ENCODE peak calls at places on chromosomes 12 and 14, in seven cellular contexts. One of them, this sample, is unnamed.

GRCh38 chr14:32512813-32513212 is 183.7 kb downstream of the AKAP6 start:
- DNase-seq in lower leg skin: no peak
- DNase-seq in AG09309: no peak
- DNase-seq in vagina: no peak
- DNase-seq in omental fat pad: no peak
- DNase-seq in PC-3: no peak
- DNase-seq in IMR-90: no peak
- DNase-seq in this sample: no peak

GRCh38 chr12:1744932-1745331 is 54.1 kb downstream of the ADIPOR2 start:
- DNase-seq in omental fat pad: no peak
- DNase-seq in lower leg skin: no peak
- DNase-seq in vagina: no peak
- DNase-seq in IMR-90: peak
- DNase-seq in AG09309: no peak
- DNase-seq in PC-3: no peak
- DNase-seq in this sample: no peak

GRCh38 chr12:100443434-100443833 is 30.2 kb upstream of the NR1H4 start:
- DNase-seq in lower leg skin: no peak
- DNase-seq in IMR-90: no peak
- DNase-seq in omental fat pad: no peak
- DNase-seq in vagina: no peak
- DNase-seq in PC-3: no peak
- DNase-seq in AG09309: no peak
- DNase-seq in this sample: no peak

GRCh38 chr12:8644345-8645248 is 18.0 kb downstream of the MFAP5 start:
- DNase-seq in vagina: no peak
- DNase-seq in AG09309: no peak
- DNase-seq in omental fat pad: no peak
- DNase-seq in IMR-90: no peak
- DNase-seq in lower leg skin: no peak
- DNase-seq in PC-3: no peak
- DNase-seq in this sample: no peak

GRCh38 chr12:7645395-7646177 is 20.1 kb downstream of the APOBEC1 start:
- DNase-seq in omental fat pad: no peak
- DNase-seq in PC-3: peak
- DNase-seq in vagina: no peak
- DNase-seq in lower leg skin: no peak
- DNase-seq in IMR-90: peak
- DNase-seq in AG09309: peak
- DNase-seq in this sample: peak

GRCh38 chr12:116123511-116124258 is 153.8 kb downstream of the MED13L start:
- DNase-seq in lower leg skin: peak
- DNase-seq in PC-3: peak
- DNase-seq in omental fat pad: no peak
- DNase-seq in IMR-90: peak
- DNase-seq in vagina: no peak
- DNase-seq in AG09309: no peak
- DNase-seq in this sample: peak

GRCh38 chr14:45757655-45758054 is 504.7 kb upstream of the MIS18BP1 start:
- DNase-seq in AG09309: no peak
- DNase-seq in lower leg skin: no peak
- DNase-seq in vagina: no peak
- DNase-seq in PC-3: no peak
- DNase-seq in omental fat pad: no peak
- DNase-seq in IMR-90: no peak
- DNase-seq in this sample: no peak

GRCh38 chr12:50751921-50752721 is 11.8 kb upstream of the ATF1 start:
- DNase-seq in PC-3: no peak
- DNase-seq in lower leg skin: no peak
- DNase-seq in AG09309: no peak
- DNase-seq in IMR-90: peak
- DNase-seq in vagina: no peak
- DNase-seq in omental fat pad: no peak
- DNase-seq in this sample: no peak

GRCh38 chr12:78562358-78563205 is 302.0 kb upstream of the SYT1 start:
- DNase-seq in vagina: no peak
- DNase-seq in PC-3: peak
- DNase-seq in omental fat pad: no peak
- DNase-seq in AG09309: no peak
- DNase-seq in IMR-90: peak
- DNase-seq in lower leg skin: no peak
- DNase-seq in this sample: no peak

GRCh38 chr12:29566441-29566840 is 69.0 kb upstream of the OVCH1 start:
- DNase-seq in lower leg skin: no peak
- DNase-seq in PC-3: peak
- DNase-seq in omental fat pad: no peak
- DNase-seq in IMR-90: peak
- DNase-seq in AG09309: no peak
- DNase-seq in vagina: no peak
- DNase-seq in this sample: no peak

GRCh38 chr12:57240069-57240921 is 10.7 kb downstream of the STAC3 start:
- DNase-seq in omental fat pad: no peak
- DNase-seq in vagina: no peak
- DNase-seq in lower leg skin: peak
- DNase-seq in IMR-90: peak
- DNase-seq in AG09309: no peak
- DNase-seq in PC-3: peak
- DNase-seq in this sample: no peak

GRCh38 chr14:104423715-104424405 is 155.7 kb upstream of the C14orf180 start:
- DNase-seq in PC-3: no peak
- DNase-seq in IMR-90: no peak
- DNase-seq in vagina: no peak
- DNase-seq in AG09309: no peak
- DNase-seq in omental fat pad: peak
- DNase-seq in lower leg skin: no peak
- DNase-seq in this sample: no peak

GRCh38 chr14:23729720-23730387 is 93.7 kb downstream of the DHRS2 start:
- DNase-seq in AG09309: no peak
- DNase-seq in lower leg skin: no peak
- DNase-seq in PC-3: no peak
- DNase-seq in vagina: no peak
- DNase-seq in omental fat pad: no peak
- DNase-seq in IMR-90: no peak
- DNase-seq in this sample: no peak

GRCh38 chr14:101538865-101539264 is 22.4 kb upstream of the DIO3 start:
- DNase-seq in lower leg skin: no peak
- DNase-seq in omental fat pad: no peak
- DNase-seq in vagina: no peak
- DNase-seq in PC-3: no peak
- DNase-seq in AG09309: no peak
- DNase-seq in IMR-90: no peak
- DNase-seq in this sample: no peak

GRCh38 chr14:95119336-95119735 is 38.0 kb downstream of the DICER1 start:
- DNase-seq in PC-3: no peak
- DNase-seq in AG09309: no peak
- DNase-seq in IMR-90: no peak
- DNase-seq in omental fat pad: no peak
- DNase-seq in vagina: no peak
- DNase-seq in lower leg skin: no peak
- DNase-seq in this sample: no peak

GRCh38 chr12:105067511-105068031 is 16.7 kb downstream of the ALDH1L2 start:
- DNase-seq in vagina: no peak
- DNase-seq in IMR-90: peak
- DNase-seq in AG09309: no peak
- DNase-seq in omental fat pad: no peak
- DNase-seq in lower leg skin: no peak
- DNase-seq in PC-3: no peak
- DNase-seq in this sample: no peak

GRCh38 chr12:128052341-128052740 is 214.6 kb upstream of the TMEM132C start:
- DNase-seq in IMR-90: no peak
- DNase-seq in lower leg skin: no peak
- DNase-seq in omental fat pad: no peak
- DNase-seq in vagina: no peak
- DNase-seq in AG09309: no peak
- DNase-seq in PC-3: peak
- DNase-seq in this sample: no peak

GRCh38 chr12:64029013-64029857 is 184.7 kb downstream of the SRGAP1 start:
- DNase-seq in AG09309: no peak
- DNase-seq in omental fat pad: no peak
- DNase-seq in IMR-90: peak
- DNase-seq in lower leg skin: no peak
- DNase-seq in PC-3: no peak
- DNase-seq in vagina: no peak
- DNase-seq in this sample: no peak

GRCh38 chr12:69972136-69972535 is 147.1 kb downstream of the MYRFL start:
- DNase-seq in PC-3: peak
- DNase-seq in IMR-90: no peak
- DNase-seq in vagina: no peak
- DNase-seq in AG09309: no peak
- DNase-seq in lower leg skin: peak
- DNase-seq in omental fat pad: no peak
- DNase-seq in this sample: no peak

GRCh38 chr14:91252901-91253794 is 8.6 kb upstream of the GPR68 start:
- DNase-seq in IMR-90: no peak
- DNase-seq in AG09309: no peak
- DNase-seq in omental fat pad: no peak
- DNase-seq in lower leg skin: no peak
- DNase-seq in vagina: no peak
- DNase-seq in PC-3: peak
- DNase-seq in this sample: peak

GRCh38 chr14:40003773-40004172 is 571.5 kb upstream of the FBXO33 start:
- DNase-seq in lower leg skin: no peak
- DNase-seq in PC-3: no peak
- DNase-seq in vagina: no peak
- DNase-seq in IMR-90: no peak
- DNase-seq in AG09309: no peak
- DNase-seq in omental fat pad: no peak
- DNase-seq in this sample: no peak

GRCh38 chr12:84793558-84794367 is 118.8 kb downstream of the SLC6A15 start:
- DNase-seq in AG09309: no peak
- DNase-seq in vagina: no peak
- DNase-seq in IMR-90: peak
- DNase-seq in PC-3: peak
- DNase-seq in lower leg skin: no peak
- DNase-seq in omental fat pad: no peak
- DNase-seq in this sample: no peak

GRCh38 chr12:123761841-123762714 is at the start of gene DNAH10:
- DNase-seq in omental fat pad: no peak
- DNase-seq in vagina: no peak
- DNase-seq in lower leg skin: no peak
- DNase-seq in PC-3: no peak
- DNase-seq in IMR-90: no peak
- DNase-seq in AG09309: no peak
- DNase-seq in this sample: peak
- TF ChIP-seq CTCF in omental fat pad: no peak
- TF ChIP-seq CTCF in vagina: no peak
- TF ChIP-seq CTCF in lower leg skin: no peak
- TF ChIP-seq CTCF in PC-3: no peak
- TF ChIP-seq CTCF in IMR-90: peak
- TF ChIP-seq CTCF in AG09309: peak
- TF ChIP-seq CTCF in this sample: peak

GRCh38 chr12:53054112-53054878 is 4.4 kb downstream of the TNS2 start:
- DNase-seq in PC-3: peak
- DNase-seq in lower leg skin: peak
- DNase-seq in omental fat pad: peak
- DNase-seq in AG09309: no peak
- DNase-seq in IMR-90: peak
- DNase-seq in vagina: no peak
- DNase-seq in this sample: peak
- TF ChIP-seq CTCF in PC-3: no peak
- TF ChIP-seq CTCF in lower leg skin: no peak
- TF ChIP-seq CTCF in omental fat pad: no peak
- TF ChIP-seq CTCF in AG09309: no peak
- TF ChIP-seq CTCF in IMR-90: no peak
- TF ChIP-seq CTCF in vagina: no peak
- TF ChIP-seq CTCF in this sample: no peak

GRCh38 chr12:125202421-125202820 is 137.2 kb downstream of the AACS start:
- DNase-seq in omental fat pad: no peak
- DNase-seq in lower leg skin: no peak
- DNase-seq in IMR-90: no peak
- DNase-seq in PC-3: no peak
- DNase-seq in AG09309: no peak
- DNase-seq in vagina: no peak
- DNase-seq in this sample: no peak

GRCh38 chr12:125201940-125202339 is 136.7 kb downstream of the AACS start:
- DNase-seq in IMR-90: no peak
- DNase-seq in vagina: no peak
- DNase-seq in omental fat pad: no peak
- DNase-seq in lower leg skin: no peak
- DNase-seq in PC-3: no peak
- DNase-seq in AG09309: no peak
- DNase-seq in this sample: no peak

GRCh38 chr12:125206757-125207156 is 141.5 kb downstream of the AACS start:
- DNase-seq in vagina: no peak
- DNase-seq in lower leg skin: no peak
- DNase-seq in omental fat pad: no peak
- DNase-seq in AG09309: no peak
- DNase-seq in IMR-90: no peak
- DNase-seq in PC-3: no peak
- DNase-seq in this sample: no peak

GRCh38 chr12:125198647-125199046 is 133.4 kb downstream of the AACS start:
- DNase-seq in AG09309: no peak
- DNase-seq in omental fat pad: no peak
- DNase-seq in IMR-90: no peak
- DNase-seq in PC-3: no peak
- DNase-seq in vagina: no peak
- DNase-seq in lower leg skin: no peak
- DNase-seq in this sample: no peak

GRCh38 chr12:125203145-125203765 is 138.0 kb downstream of the AACS start:
- DNase-seq in lower leg skin: no peak
- DNase-seq in vagina: no peak
- DNase-seq in omental fat pad: no peak
- DNase-seq in IMR-90: no peak
- DNase-seq in PC-3: peak
- DNase-seq in AG09309: no peak
- DNase-seq in this sample: no peak
- TF ChIP-seq CTCF in lower leg skin: no peak
- TF ChIP-seq CTCF in vagina: no peak
- TF ChIP-seq CTCF in omental fat pad: no peak
- TF ChIP-seq CTCF in IMR-90: peak
- TF ChIP-seq CTCF in PC-3: peak
- TF ChIP-seq CTCF in AG09309: peak
- TF ChIP-seq CTCF in this sample: peak

DNA sequence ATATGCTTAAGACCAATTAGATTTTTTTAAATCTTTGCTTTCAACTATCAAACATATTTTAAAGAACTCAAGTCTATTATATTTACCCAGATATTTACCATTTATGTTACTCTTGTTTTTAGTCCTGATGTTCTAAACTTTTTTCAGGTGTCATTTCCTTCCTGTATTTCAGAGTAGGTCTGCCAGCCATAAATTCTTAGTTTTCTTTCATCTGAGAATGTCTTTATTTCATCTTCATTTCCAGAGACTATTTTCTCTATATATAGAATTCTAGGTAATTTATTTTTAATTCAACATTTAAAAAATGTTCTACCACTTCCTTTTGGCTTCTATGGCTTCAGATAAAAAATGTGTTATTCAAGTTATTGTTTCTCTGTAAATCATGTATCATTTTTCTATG is 218.2 kb upstream of the AMIGO2 start:
- DNase-seq in vagina: no peak
- DNase-seq in omental fat pad: no peak
- DNase-seq in IMR-90: no peak
- DNase-seq in AG09309: no peak
- DNase-seq in lower leg skin: no peak
- DNase-seq in PC-3: no peak
- DNase-seq in this sample: no peak
- TF ChIP-seq CTCF in vagina: no peak
- TF ChIP-seq CTCF in omental fat pad: no peak
- TF ChIP-seq CTCF in IMR-90: no peak
- TF ChIP-seq CTCF in AG09309: no peak
- TF ChIP-seq CTCF in lower leg skin: no peak
- TF ChIP-seq CTCF in PC-3: no peak
- TF ChIP-seq CTCF in this sample: no peak